ENCODE peak calls at places on chromosomes 1 and 21, in seven cellular contexts. N is fibroblast of pulmonary artery, W is SHP77, P is cardiac fibroblast, U is GM23338, Z is NCI-H2081, A is NCI-H1930. M is an unnamed sample.

GRCh38 chr1:175319912-175320230 is 127.3 kb upstream of the KIAA0040 start:
- DNase-seq in N (no peak), W (no peak), P (no peak), U (no peak), Z (no peak), A (no peak), M (no peak)

GRCh38 chr1:37482796-37483744 is 8.7 kb downstream of the ZC3H12A start:
- DNase-seq in N (no peak), W (no peak), P (no peak), U (no peak), Z (no peak), A (no peak), M (no peak)

GRCh38 chr1:178412400-178412770 is 84.4 kb downstream of the CLEC20A start:
- DNase-seq in N (no peak), W (no peak), P (no peak), U (no peak), Z (no peak), A (no peak), M (no peak)

GRCh38 chr1:154443274-154444013 is 38.3 kb downstream of the IL6R start:
- DNase-seq in N (no peak), W (no peak), P (no peak), U (no peak), Z (no peak), A (no peak), M (no peak)

GRCh38 chr1:1775364-1776226 is 2.7 kb downstream of the NADK start:
- DNase-seq in N (no peak), W (no peak), P (no peak), U (peak), Z (no peak), A (no peak), M (no peak)

GRCh38 chr1:88398338-88398737 is 285.7 kb upstream of the PKN2 start:
- DNase-seq in N (no peak), W (no peak), P (no peak), U (no peak), Z (no peak), A (no peak), M (no peak)

GRCh38 chr1:234694661-234695060 is 84.7 kb upstream of the IRF2BP2 start:
- DNase-seq in N (no peak), W (no peak), P (no peak), U (no peak), Z (no peak), A (no peak), M (no peak)

GRCh38 chr1:94698341-94698740 is 121.8 kb upstream of the SLC44A3 start:
- DNase-seq in N (no peak), W (no peak), P (no peak), U (no peak), Z (no peak), A (no peak), M (no peak)

GRCh38 chr21:33451634-33452071 is 28.1 kb downstream of the TMEM50B start:
- DNase-seq in N (no peak), W (no peak), P (no peak), U (no peak), Z (no peak), A (no peak), M (no peak)

GRCh38 chr1:36419158-36419557 is 21.4 kb upstream of the LSM10 start:
- DNase-seq in N (no peak), W (no peak), P (no peak), U (no peak), Z (no peak), A (no peak), M (no peak)

GRCh38 chr1:24464378-24464770 is 38.3 kb upstream of the RCAN3 start:
- DNase-seq in N (no peak), W (no peak), P (no peak), U (peak), Z (no peak), A (no peak), M (no peak)

GRCh38 chr1:42319128-42319851 is 15.7 kb downstream of the FOXJ3 start:
- DNase-seq in N (peak), W (no peak), P (peak), U (no peak), Z (no peak), A (no peak), M (peak)

GRCh38 chr1:52296345-52296744 is 69.7 kb downstream of the CC2D1B start:
- DNase-seq in N (peak), W (peak), P (peak), U (peak), Z (peak), A (no peak), M (peak)

GRCh38 chr1:235708390-235708962 is 58.9 kb upstream of the GNG4 start:
- DNase-seq in N (no peak), W (peak), P (no peak), U (no peak), Z (peak), A (no peak), M (no peak)

GRCh38 chr1:226362346-226362745 is 45.5 kb downstream of the PARP1 start:
- DNase-seq in N (no peak), W (no peak), P (no peak), U (no peak), Z (no peak), A (no peak), M (no peak)

GRCh38 chr1:55210990-55211389 is 4.2 kb downstream of the USP24 start:
- DNase-seq in N (no peak), W (no peak), P (no peak), U (no peak), Z (no peak), A (no peak), M (no peak)

GRCh38 chr1:228500901-228501871 is 14.0 kb downstream of the RNF187 start:
- DNase-seq in N (peak), W (peak), P (peak), U (peak), Z (peak), A (peak), M (peak)

GRCh38 chr1:13748610-13749505 is 48.9 kb downstream of the PRDM2 start:
- DNase-seq in N (peak), W (peak), P (peak), U (peak), Z (peak), A (peak), M (peak)

GRCh38 chr1:54814148-54814498 is 13.0 kb upstream of the TTC22 start:
- DNase-seq in N (no peak), W (no peak), P (no peak), U (no peak), Z (no peak), A (no peak), M (no peak)

GRCh38 chr1:94614168-94614815 is 72.7 kb upstream of the F3 start:
- DNase-seq in N (no peak), W (no peak), P (no peak), U (no peak), Z (no peak), A (no peak), M (no peak)

GRCh38 chr21:41526478-41527087 is 18.6 kb upstream of the TMPRSS2 start:
- DNase-seq in N (no peak), W (no peak), P (no peak), U (no peak), Z (no peak), A (no peak), M (no peak)

GRCh38 chr1:64898107-64898861 is 68.1 kb downstream of the JAK1 start:
- DNase-seq in N (peak), W (peak), P (peak), U (peak), Z (no peak), A (no peak), M (no peak)

GRCh38 chr1:159913451-159914192 is 11.7 kb downstream of the TAGLN2 start:
- DNase-seq in N (no peak), W (no peak), P (no peak), U (peak), Z (no peak), A (no peak), M (no peak)

GRCh38 chr1:192545781-192546521 is 29.6 kb upstream of the RGS1 start:
- DNase-seq in N (peak), W (no peak), P (peak), U (no peak), Z (no peak), A (no peak), M (no peak)

GRCh38 chr1:231171623-231172197 is 9.9 kb downstream of the TRIM67 start:
- DNase-seq in N (no peak), W (no peak), P (no peak), U (no peak), Z (no peak), A (no peak), M (no peak)

GRCh38 chr1:68359045-68359444 is 90.7 kb downstream of the RPE65 start:
- DNase-seq in N (peak), W (no peak), P (peak), U (no peak), Z (no peak), A (no peak), M (no peak)

GRCh38 chr1:214008791-214009612 is 21.2 kb downstream of the PROX1 start:
- DNase-seq in N (no peak), W (no peak), P (no peak), U (no peak), Z (no peak), A (no peak), M (no peak)

GRCh38 chr1:176775996-176776395 is 313.0 kb downstream of the PAPPA2 start:
- DNase-seq in N (no peak), W (no peak), P (no peak), U (no peak), Z (no peak), A (no peak), M (no peak)

GRCh38 chr1:205170532-205171269 is 40.8 kb downstream of the DSTYK start:
- DNase-seq in N (no peak), W (no peak), P (no peak), U (no peak), Z (no peak), A (no peak), M (no peak)

GRCh38 chr1:63486679-63487078 is 36.3 kb downstream of the ITGB3BP start:
- DNase-seq in N (peak), W (no peak), P (peak), U (no peak), Z (no peak), A (no peak), M (no peak)

GRCh38 chr1:46550751-46551231 is 656 bp downstream of the KNCN start:
- DNase-seq in N (no peak), W (peak), P (no peak), U (peak), Z (no peak), A (no peak), M (no peak)

GRCh38 chr1:34779526-34779925 is 1.5 kb upstream of the GJB3 start:
- DNase-seq in N (no peak), W (no peak), P (no peak), U (no peak), Z (no peak), A (no peak), M (no peak)

GRCh38 chr1:201515062-201515750 is 8.3 kb upstream of the CSRP1 start:
- DNase-seq in N (no peak), W (no peak), P (no peak), U (no peak), Z (no peak), A (no peak), M (no peak)

M was measured in CD8-positive, alpha-beta memory T cell.